ENCODE peak calls at places on chromosome 6, in seven cellular contexts. C is neuronal stem cell, Z is lower lobe of right lung, D is psoas muscle, B is tibial artery, H is tibial nerve, W is iPS DF 6.9. T is an unnamed sample.
A peak's percentile ranks its signal among the peaks of the same experiment; 100 is the strongest.

GRCh38 chr6:78484181-78485064 is 382.9 kb upstream of the IRAK1BP1 start:
- DNase-seq in C (no peak), Z (no peak), D (no peak), B (no peak), H (no peak), W (no peak), T (no peak)

GRCh38 chr6:162533009-162533400 is 194.6 kb downstream of the PRKN start:
- DNase-seq in C (no peak), Z (no peak), D (no peak), B (no peak), H (no peak), W (no peak), T (no peak)

GRCh38 chr6:56789879-56790278 is 147.2 kb upstream of the DST start:
- DNase-seq in C (no peak), Z (no peak), D (no peak), B (no peak), H (no peak), W (no peak), T (no peak)

GRCh38 chr6:156780962-156781705 is 4.0 kb downstream of the ARID1B start:
- DNase-seq in C (no peak), Z (no peak), D (no peak), B (no peak), H (no peak), W (no peak), T (no peak)

GRCh38 chr6:117346142-117346930 is 79.4 kb downstream of the ROS1 start:
- DNase-seq in C (no peak), Z (no peak), D (no peak), B (no peak), H (no peak), W (no peak), T (peak; percentile 41)

GRCh38 chr6:33008944-33009861 is at the start of gene HLA-DOA:
- DNase-seq in C (peak; percentile 69), Z (no peak), D (no peak), B (no peak), H (no peak), W (peak; percentile 77), T (peak; percentile 57)

GRCh38 chr6:161438430-161439030 is 164.7 kb upstream of the AGPAT4 start:
- DNase-seq in C (no peak), Z (no peak), D (no peak), B (no peak), H (no peak), W (no peak), T (no peak)

GRCh38 chr6:7671581-7671980 is 54.3 kb upstream of the BMP6 start:
- DNase-seq in C (no peak), Z (no peak), D (no peak), B (no peak), H (no peak), W (no peak), T (no peak)

GRCh38 chr6:163182696-163183095 is 231.8 kb upstream of the QKI start:
- DNase-seq in C (no peak), Z (no peak), D (no peak), B (no peak), H (no peak), W (no peak), T (no peak)

GRCh38 chr6:28474441-28475219 is 31.3 kb upstream of the ZSCAN23 start:
- DNase-seq in C (peak; percentile 79), Z (no peak), D (no peak), B (no peak), H (no peak), W (peak; percentile 75), T (peak; percentile 85)

GRCh38 chr6:26183581-26184408 is 96.6 kb downstream of the HFE start:
- DNase-seq in C (peak; percentile 79), Z (peak; percentile 72), D (peak; percentile 68), B (peak; percentile 59), H (no peak), W (no peak), T (peak; percentile 93)

GRCh38 chr6:168341280-168341679 is 21.7 kb upstream of the DACT2 start:
- DNase-seq in C (no peak), Z (no peak), D (no peak), B (no peak), H (no peak), W (no peak), T (no peak)

GRCh38 chr6:148831064-148831463 is 84.2 kb downstream of the UST start:
- DNase-seq in C (no peak), Z (no peak), D (no peak), B (no peak), H (no peak), W (no peak), T (no peak)

GRCh38 chr6:139519571-139520031 is 145.2 kb upstream of the CITED2 start:
- DNase-seq in C (no peak), Z (no peak), D (no peak), B (no peak), H (no peak), W (no peak), T (peak; percentile 85)

GRCh38 chr6:169420912-169421543 is 167.4 kb upstream of the THBS2 start:
- DNase-seq in C (no peak), Z (no peak), D (no peak), B (no peak), H (no peak), W (no peak), T (peak; percentile 52)

DNA sequence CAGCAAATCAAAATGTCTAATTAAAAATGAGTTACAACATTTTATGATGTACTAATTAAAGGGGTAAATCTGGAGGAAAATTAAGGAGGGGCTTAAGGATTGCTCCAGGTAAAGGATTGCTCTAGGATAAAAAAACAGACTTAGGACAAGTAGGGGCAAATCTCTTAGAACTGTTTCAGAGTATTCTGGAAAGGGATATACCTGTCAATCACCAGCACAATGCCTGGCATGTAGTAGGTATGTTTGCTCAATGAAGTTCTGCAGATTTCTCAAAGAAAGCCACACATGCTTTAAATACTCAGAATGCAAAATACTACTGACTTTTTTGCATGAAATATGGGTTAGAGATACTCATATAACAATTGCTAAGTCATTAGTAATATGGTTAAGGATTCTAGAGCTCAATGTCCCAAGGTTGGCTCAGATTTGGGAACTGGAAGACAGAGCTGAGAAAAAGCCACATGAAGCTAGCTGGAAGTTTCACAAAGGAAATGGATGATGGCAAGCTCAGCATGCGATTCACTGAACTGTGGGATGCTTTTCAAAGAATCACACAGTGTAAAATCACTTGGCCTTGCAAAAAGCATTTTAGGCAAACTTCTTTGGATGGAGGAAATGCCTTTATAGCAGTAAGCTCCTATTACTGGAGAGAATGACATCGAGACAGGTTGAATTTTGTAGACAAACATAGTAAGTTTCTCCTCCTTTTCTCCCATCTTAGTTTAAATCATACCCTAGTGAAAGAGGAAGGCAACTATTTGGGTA is 72.8 kb downstream of the MAP3K5 start:
- DNase-seq in C (no peak), Z (no peak), D (no peak), B (no peak), H (no peak), W (no peak), T (no peak)
- H3K4me1 ChIP-seq in C (no peaks in the 10 kb centered on the region), Z (peaks cover 38% of the 10 kb centered on the region), D (peaks cover 10% of the 10 kb centered on the region), B (no peaks in the 10 kb centered on the region), H (peaks cover 21% of the 10 kb centered on the region), W (no peaks in the 10 kb centered on the region), T (no peaks in the 10 kb centered on the region)

DNA sequence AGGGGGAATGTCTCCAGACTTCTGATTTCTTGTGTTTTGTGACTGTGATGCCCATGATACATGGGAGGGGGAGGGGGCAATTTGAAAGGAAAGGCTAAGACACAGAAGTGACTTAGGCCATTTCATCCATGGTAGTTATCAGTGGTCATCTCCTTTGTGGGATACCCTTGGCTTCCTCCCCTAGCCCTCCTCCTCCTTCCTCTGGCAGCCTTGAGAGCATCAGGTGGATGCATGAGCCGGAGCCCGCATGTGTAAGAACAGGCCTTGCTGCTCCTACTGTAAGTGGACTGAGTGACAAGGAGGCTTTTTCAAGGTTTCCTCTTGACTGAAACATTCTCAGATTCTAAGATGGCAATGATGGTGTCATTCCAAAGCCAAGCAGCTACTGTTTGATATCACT is 872 bp downstream of the CD83 start:
- DNase-seq in C (no peak), Z (no peak), D (no peak), B (no peak), H (no peak), W (no peak), T (no peak)
- H3K27ac ChIP-seq in C (no peak overlapping the region), Z (peak overlapping the region; percentile 80), D (no peak overlapping the region), B (no peak overlapping the region), H (peak overlapping the region; percentile 83), W (no peak overlapping the region), T (no peak overlapping the region)

DNA sequence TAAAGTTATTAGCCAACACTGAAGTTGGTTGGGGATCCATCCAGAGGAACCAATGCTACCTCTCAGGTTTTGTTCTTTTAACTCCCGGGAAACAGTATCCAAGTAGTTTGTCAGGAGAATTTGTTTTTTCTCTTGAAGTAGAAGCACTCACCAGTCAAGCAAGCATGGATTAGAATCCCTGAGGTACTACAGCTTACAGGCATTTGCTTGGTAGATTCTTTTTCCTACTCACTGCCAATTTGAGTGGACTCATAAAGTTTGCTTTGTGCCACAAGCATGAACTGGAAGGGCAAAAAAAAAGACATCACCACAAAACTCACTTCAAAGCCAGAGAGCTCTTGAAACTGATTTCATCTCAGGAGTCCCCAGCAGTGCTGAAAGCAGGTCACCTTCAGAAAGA is 167.4 kb downstream of the MBOAT1 start:
- DNase-seq in C (no peak), Z (no peak), D (no peak), B (no peak), H (no peak), W (no peak), T (peak; percentile 10)
- H3K4me3 ChIP-seq in C (no peak overlapping the region), Z (no peak overlapping the region), D (no peak overlapping the region), B (no peak overlapping the region), H (no peak overlapping the region), W (no peak overlapping the region), T (no peak overlapping the region)

GRCh38 chr6:106161893-106162292 is 75.8 kb downstream of the PRDM1 start:
- DNase-seq in C (no peak), Z (no peak), D (no peak), B (no peak), H (no peak), W (no peak), T (no peak)
- H3K4me1 ChIP-seq in C (peaks cover 12% of the 10 kb centered on the region), Z (peaks cover 12% of the 10 kb centered on the region), D (no peaks in the 10 kb centered on the region), B (no peaks in the 10 kb centered on the region), H (peaks cover 11% of the 10 kb centered on the region), W (peaks cover 2% of the 10 kb centered on the region), T (no peaks in the 10 kb centered on the region)